ENCODE peak calls at places on chromosomes 2 and 18, in four cellular contexts. P, H, E and N are unnamed samples. For H3K9me3, the result is how much of the 10 kb centered on the place peaks cover.

GRCh38 chr18:2657788-2658458 is 2.4 kb downstream of the SMCHD1 start:
- DNase-seq in P (no peak), H (no peak), E (no peak), N (no peak)

GRCh38 chr2:23918837-23919489 is 8.0 kb downstream of the ATAD2B start:
- DNase-seq in P (no peak), H (no peak), E (no peak), N (no peak)

GRCh38 chr2:240435955-240436625 is 627 bp downstream of the GPC1 start:
- DNase-seq in P (peak), H (peak), E (peak), N (peak)

GRCh38 chr2:216195565-216195978 is 86.4 kb downstream of the XRCC5 start:
- DNase-seq in P (no peak), H (no peak), E (no peak), N (no peak)

GRCh38 chr2:64609229-64609994 is 44.3 kb downstream of the SERTAD2 start:
- DNase-seq in P (peak), H (no peak), E (peak), N (no peak)

GRCh38 chr18:40841473-40841872 is 1113.6 kb upstream of the PIK3C3 start:
- DNase-seq in P (no peak), H (no peak), E (no peak), N (no peak)

GRCh38 chr2:241607162-241607885 is 29.6 kb downstream of the THAP4 start:
- DNase-seq in P (no peak), H (no peak), E (no peak), N (no peak)

GRCh38 chr2:238586931-238587775 is 160.4 kb downstream of the ASB1 start:
- DNase-seq in P (no peak), H (no peak), E (no peak), N (no peak)

GRCh38 chr2:202104286-202104870 is 31.3 kb downstream of the KIAA2012 start:
- DNase-seq in P (peak), H (no peak), E (peak), N (peak)

GRCh38 chr2:171225302-171225980 is 64.7 kb upstream of the TLK1 start:
- DNase-seq in P (no peak), H (no peak), E (no peak), N (no peak)

GRCh38 chr2:192969055-192969454 is 774.3 kb upstream of the TMEFF2 start:
- DNase-seq in P (no peak), H (no peak), E (no peak), N (no peak)

GRCh38 chr2:47653909-47654789 is 128.8 kb upstream of the MSH6 start:
- DNase-seq in P (peak), H (no peak), E (peak), N (peak)

GRCh38 chr18:78101091-78101490 is 851.4 kb downstream of the GALR1 start:
- DNase-seq in P (no peak), H (no peak), E (no peak), N (no peak)

GRCh38 chr2:209870067-209870466 is 98.4 kb downstream of the UNC80 start:
- DNase-seq in P (no peak), H (no peak), E (no peak), N (no peak)

GRCh38 chr2:209876211-209876610 is 104.6 kb downstream of the UNC80 start:
- DNase-seq in P (no peak), H (no peak), E (no peak), N (no peak)

GRCh38 chr2:209875270-209875669 is 103.6 kb downstream of the UNC80 start:
- DNase-seq in P (no peak), H (no peak), E (no peak), N (no peak)

GRCh38 chr2:209868595-209868994 is 97.0 kb downstream of the UNC80 start:
- DNase-seq in P (no peak), H (no peak), E (no peak), N (no peak)

DNA sequence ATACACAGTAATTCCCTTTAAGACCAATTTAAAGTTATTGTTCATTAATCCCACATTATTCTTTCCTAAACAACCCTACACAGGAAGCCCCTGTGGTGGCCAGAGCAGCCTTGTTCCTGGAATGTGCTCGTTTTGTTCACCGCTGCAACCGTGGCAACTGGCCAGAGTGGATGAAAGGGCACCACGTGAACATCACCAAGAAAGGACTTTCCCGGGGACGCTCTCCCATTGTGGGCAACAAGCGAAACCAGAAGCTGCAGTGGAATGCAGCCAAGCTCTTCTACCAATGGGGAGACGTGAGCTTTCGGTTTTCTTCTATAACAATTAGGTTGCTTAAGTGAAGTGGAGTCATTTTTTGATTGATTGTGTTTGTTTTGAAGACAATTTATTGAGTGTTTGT is 101.0 kb downstream of the UNC80 start:
- DNase-seq in P (no peak), H (no peak), E (no peak), N (no peak)
- H3K4me3 ChIP-seq in P (no peak), H (no peak), E (no peak), N (no peak)

GRCh38 chr2:157761520-157761919 is 114.6 kb downstream of the ACVR1 start:
- DNase-seq in P (no peak), H (no peak), E (no peak), N (no peak)
- H3K9me3 ChIP-seq in P (under half), H (under half), E (under half), N (under half)

GRCh38 chr2:45902379-45902778 is 250.9 kb downstream of the PRKCE start:
- DNase-seq in P (no peak), H (no peak), E (no peak), N (no peak)
- H3K27ac ChIP-seq in P (no peak), H (no peak), E (no peak), N (no peak)

GRCh38 chr18:33212363-33212762 is 228.2 kb downstream of the CCDC178 start:
- DNase-seq in P (no peak), H (no peak), E (no peak), N (no peak)

GRCh38 chr18:33205777-33206176 is 234.7 kb downstream of the CCDC178 start:
- DNase-seq in P (no peak), H (no peak), E (no peak), N (no peak)

DNA sequence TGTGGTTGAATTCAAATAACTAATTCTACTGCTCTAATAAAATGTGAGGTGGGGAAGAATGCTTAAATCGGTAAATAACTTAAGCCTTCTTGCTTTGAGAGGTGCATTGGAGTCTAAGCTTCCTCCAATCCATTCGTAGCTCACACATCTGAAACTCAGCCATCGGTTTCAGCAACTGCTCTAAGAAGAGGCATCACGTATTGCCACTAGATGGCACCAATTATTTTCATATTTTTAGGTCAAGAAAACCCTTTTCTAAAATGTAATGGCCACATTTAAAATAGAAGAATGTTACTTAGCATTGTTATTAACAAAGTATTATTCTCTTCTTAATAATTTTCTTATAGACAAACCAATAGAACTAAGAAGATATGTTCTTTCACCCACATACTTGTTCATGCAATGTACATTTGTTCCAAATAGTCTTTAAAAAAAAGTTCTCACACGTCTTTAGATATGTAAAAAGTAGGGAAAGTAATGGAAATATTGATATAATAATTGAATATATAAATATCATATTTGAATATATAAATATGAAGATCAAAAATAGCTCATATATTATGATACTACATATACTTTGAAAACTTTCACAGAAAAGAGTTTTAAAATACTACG is 229.8 kb downstream of the CCDC178 start:
- DNase-seq in P (peak), H (no peak), E (peak), N (peak)
- H3K4me3 ChIP-seq in P (no peak), H (no peak), E (no peak), N (no peak)